ENCODE peak calls at places on chromosome 4, in nine cellular contexts. B, C, E, O, D, V, W, U and I are unnamed samples.

GRCh38 chr4:150960079-150960478 is 55.0 kb downstream of the LRBA start:
- DNase-seq in O (peak), U (peak), W (no peak), C (no peak), V (no peak), E (peak), B (no peak), D (peak), I (no peak)

GRCh38 chr4:3070709-3071500 is 3.4 kb downstream of the HTT-AS start:
- DNase-seq in V (no peak), U (no peak), B (no peak), C (no peak), O (peak), D (no peak), E (no peak), W (no peak), I (no peak)

GRCh38 chr4:147772459-147772969 is 40.6 kb downstream of the ARHGAP10 start:
- DNase-seq in D (no peak), O (no peak), E (no peak), V (no peak), B (no peak), U (peak), C (no peak), W (no peak), I (no peak)

GRCh38 chr4:6967846-6968340 is 58.3 kb downstream of the TBC1D14 start:
- DNase-seq in O (no peak), B (no peak), U (no peak), W (no peak), V (no peak), C (no peak), D (no peak), E (no peak), I (no peak)

GRCh38 chr4:71411976-71412375 is 73.2 kb downstream of the SLC4A4 start:
- DNase-seq in C (no peak), V (no peak), W (no peak), B (no peak), U (peak), E (no peak), D (no peak), O (no peak), I (no peak)

GRCh38 chr4:184959309-184959708 is 59.0 kb upstream of the HELT start:
- DNase-seq in B (no peak), U (no peak), C (no peak), V (no peak), W (no peak), D (no peak), E (no peak), O (no peak), I (no peak)

GRCh38 chr4:107072836-107073736 is 37.0 kb upstream of the DKK2 start:
- DNase-seq in U (no peak), D (no peak), C (no peak), V (no peak), W (no peak), E (no peak), O (no peak), B (no peak), I (no peak)

GRCh38 chr4:97496298-97496873 is 646.9 kb downstream of the STPG2 start:
- DNase-seq in B (peak), U (no peak), E (peak), D (no peak), W (no peak), V (no peak), C (no peak), O (no peak), I (no peak)

GRCh38 chr4:88429401-88429800 is 27.5 kb upstream of the HERC5 start:
- DNase-seq in B (no peak), U (no peak), D (no peak), E (no peak), W (no peak), O (no peak), C (no peak), V (no peak), I (no peak)

GRCh38 chr4:16227462-16227868 is 1.2 kb upstream of the TAPT1 start:
- DNase-seq in D (no peak), O (peak), U (peak), V (peak), W (peak), C (peak), E (peak), B (no peak), I (no peak)

GRCh38 chr4:77845929-77846328 is 16.7 kb upstream of the MRPL1 start:
- DNase-seq in W (no peak), V (no peak), B (no peak), E (no peak), O (no peak), U (no peak), C (no peak), D (no peak), I (no peak)

GRCh38 chr4:788636-789297 is 37.2 kb downstream of the CPLX1 start:
- DNase-seq in V (peak), B (no peak), E (no peak), D (no peak), O (no peak), W (peak), U (no peak), C (no peak), I (no peak)

GRCh38 chr4:118981839-118982381 is 93.3 kb downstream of the SYNPO2 start:
- DNase-seq in O (peak), C (no peak), D (peak), B (peak), E (peak), U (peak), W (peak), V (peak), I (peak)

GRCh38 chr4:20422398-20422797 is 170.7 kb downstream of the SLIT2 start:
- DNase-seq in C (no peak), O (peak), B (peak), U (peak), V (peak), W (peak), E (peak), D (no peak), I (no peak)

GRCh38 chr4:165381821-165382373 is 3.1 kb downstream of the CPE start:
- DNase-seq in U (no peak), C (no peak), O (no peak), E (peak), B (no peak), D (no peak), W (no peak), V (no peak), I (no peak)

GRCh38 chr4:158172558-158173258 is at the start of gene GASK1B:
- DNase-seq in D (peak), W (peak), V (no peak), B (peak), O (peak), C (no peak), U (peak), E (peak), I (no peak)

GRCh38 chr4:99054428-99054994 is 34.1 kb downstream of the ADH5 start:
- DNase-seq in W (no peak), D (no peak), U (no peak), C (no peak), E (no peak), O (no peak), B (no peak), V (no peak), I (no peak)

GRCh38 chr4:125198916-125199315 is 115.8 kb upstream of the FAT4 start:
- DNase-seq in B (no peak), U (peak), V (no peak), D (no peak), E (no peak), W (no peak), O (no peak), C (no peak), I (no peak)

GRCh38 chr4:88136249-88136648 is 22.2 kb downstream of the ABCG2 start:
- DNase-seq in U (no peak), B (no peak), D (no peak), V (no peak), W (no peak), C (no peak), O (no peak), E (no peak), I (no peak)

GRCh38 chr4:76589402-76589801 is 154.4 kb downstream of the SHROOM3 start:
- DNase-seq in B (no peak), O (peak), E (peak), V (no peak), U (peak), D (no peak), C (no peak), W (peak), I (no peak)

GRCh38 chr4:127888559-127888958 is 7.9 kb downstream of the PLK4 start:
- DNase-seq in U (no peak), W (no peak), V (no peak), C (no peak), D (no peak), B (no peak), O (no peak), E (no peak), I (no peak)

GRCh38 chr4:143185253-143186107 is 763 bp downstream of the USP38 start:
- DNase-seq in V (no peak), E (peak), W (peak), B (peak), C (no peak), O (peak), D (no peak), U (peak), I (no peak)

GRCh38 chr4:95371457-95372179 is 177.2 kb downstream of the UNC5C start:
- DNase-seq in W (no peak), V (no peak), E (peak), U (no peak), D (no peak), O (peak), C (no peak), B (no peak), I (no peak)

GRCh38 chr4:7343353-7343655 is 91.4 kb downstream of the PSAPL1 start:
- DNase-seq in U (no peak), C (peak), B (no peak), O (no peak), E (no peak), D (no peak), W (no peak), V (no peak), I (no peak)

GRCh38 chr4:36163198-36163597 is 81.1 kb downstream of the ARAP2 start:
- DNase-seq in W (no peak), V (no peak), C (no peak), D (no peak), E (no peak), B (no peak), U (no peak), O (no peak), I (no peak)

GRCh38 chr4:151486166-151486565 is 77.2 kb downstream of the FHIP1A start:
- DNase-seq in C (no peak), V (no peak), E (no peak), W (no peak), B (no peak), D (no peak), U (no peak), O (no peak), I (no peak)

GRCh38 chr4:87574996-87575395 is 33.3 kb upstream of the DSPP start:
- DNase-seq in O (no peak), D (no peak), U (no peak), B (no peak), C (no peak), E (no peak), V (no peak), W (no peak), I (no peak)

GRCh38 chr4:139281212-139281611 is 1.2 kb upstream of the MGARP start:
- DNase-seq in B (no peak), O (no peak), D (peak), W (no peak), C (no peak), E (no peak), V (no peak), U (no peak), I (no peak)
- TF ChIP-seq CTCF in B (no peak), O (peak), D (peak), W (no peak), C (peak), E (peak), V (no peak), U (peak), I (peak)

DNA sequence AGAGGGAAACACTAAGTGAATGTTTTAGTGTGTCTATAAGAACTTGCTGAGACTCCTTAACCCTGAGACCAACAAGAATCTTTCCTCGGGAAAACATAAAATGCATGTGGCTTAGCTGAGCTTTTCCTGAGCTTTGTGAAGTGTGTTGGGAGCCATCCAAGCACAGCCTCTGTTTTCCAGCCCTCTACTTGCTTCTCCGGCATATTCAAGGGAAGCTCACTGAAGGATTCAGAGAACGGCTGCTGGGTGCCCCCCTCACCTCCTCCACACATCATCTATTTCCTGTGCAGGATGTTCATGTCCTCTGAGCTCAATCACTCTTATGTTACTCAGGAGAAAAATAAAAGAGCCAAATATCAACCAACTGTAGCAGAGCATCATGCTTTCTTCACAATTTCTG is 492.1 kb downstream of the IL15 start:
- DNase-seq in D (no peak), U (peak), W (no peak), O (peak), C (no peak), B (no peak), E (no peak), V (no peak), I (no peak)
- H3K27ac ChIP-seq in D (peak), U (no peak), W (no peak), O (no peak), C (peak), B (no peak), E (no peak), V (no peak), I (peak)

GRCh38 chr4:24489870-24490269 is 94.5 kb downstream of the DHX15 start:
- DNase-seq in W (no peak), D (no peak), E (no peak), V (no peak), B (no peak), C (no peak), U (peak), O (no peak), I (no peak)

GRCh38 chr4:24482871-24483270 is 101.5 kb downstream of the DHX15 start:
- DNase-seq in B (no peak), E (no peak), V (no peak), U (no peak), C (no peak), W (no peak), O (no peak), D (no peak), I (no peak)

DNA sequence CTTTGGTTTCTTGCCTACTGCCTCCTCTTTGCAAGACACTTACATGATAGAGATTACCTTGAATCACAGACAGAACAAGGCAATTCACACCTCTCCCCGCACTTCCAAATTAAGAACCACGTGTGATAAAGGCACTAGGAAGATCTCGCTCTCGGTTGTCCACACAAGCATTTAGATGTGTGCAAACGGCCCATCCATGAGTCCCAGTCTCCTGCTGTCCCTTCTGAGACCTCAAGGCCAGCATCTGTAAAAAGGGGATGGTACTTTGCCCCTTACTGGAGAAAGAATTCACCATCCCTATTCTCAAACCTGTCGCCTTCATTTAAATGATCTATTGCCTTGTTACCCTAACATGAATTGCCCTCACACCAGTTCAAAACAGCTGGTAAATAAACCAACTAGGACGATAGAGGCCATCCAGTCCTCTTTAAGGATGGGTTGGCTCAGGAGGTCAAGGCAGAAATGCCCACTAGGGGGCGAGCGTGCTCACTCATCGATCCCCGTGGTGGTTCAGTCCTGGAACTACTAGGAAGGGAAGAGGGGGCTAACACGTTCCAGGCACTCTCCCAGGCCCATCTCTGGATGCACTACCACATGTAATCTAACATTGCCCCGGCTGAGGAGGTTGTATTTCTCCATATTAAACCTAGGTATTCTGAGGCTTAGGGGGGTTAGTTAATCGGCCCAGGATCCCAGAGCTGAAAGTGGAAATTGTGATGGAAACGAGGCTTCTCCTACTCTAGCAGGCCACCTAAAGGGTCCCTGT is 95.8 kb downstream of the DHX15 start:
- DNase-seq in V (peak), O (peak), U (peak), C (peak), D (peak), W (peak), B (peak), E (peak), I (peak)
- TF ChIP-seq CTCF in V (peak), O (peak), U (peak), C (peak), D (peak), W (peak), B (peak), E (peak), I (peak)

DNA sequence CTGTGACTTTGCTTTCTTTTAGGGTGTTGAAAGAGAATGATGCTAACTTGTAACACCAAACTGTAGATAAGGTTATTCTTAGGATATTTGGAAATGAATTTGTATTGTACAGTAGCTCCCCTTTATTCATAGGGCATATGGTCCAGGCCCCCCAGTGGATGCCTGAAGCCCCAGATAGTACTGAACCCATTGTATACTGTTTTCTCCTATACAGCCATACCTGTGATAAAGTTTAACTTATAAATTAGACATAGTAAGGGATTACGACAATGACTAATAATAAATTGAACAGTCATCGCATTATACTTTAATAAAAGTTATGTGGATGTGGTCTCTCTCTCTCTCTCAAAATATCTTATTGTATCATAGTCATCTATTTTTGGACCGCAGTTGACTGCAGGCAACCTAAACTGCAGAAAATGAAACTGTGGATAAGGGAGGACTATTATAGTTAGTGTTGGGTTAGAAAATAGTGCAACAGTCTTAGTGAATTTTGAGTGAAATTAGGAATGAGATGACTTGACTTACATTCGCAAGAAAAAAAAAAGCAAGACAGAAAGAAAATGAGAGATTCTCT is 105.1 kb downstream of the CLDN22 start:
- DNase-seq in W (no peak), B (no peak), E (no peak), D (no peak), O (no peak), V (no peak), U (no peak), C (no peak), I (no peak)
- H3K27ac ChIP-seq in W (no peak), B (no peak), E (no peak), D (no peak), O (no peak), V (no peak), U (no peak), C (no peak), I (no peak)